ENCODE peak calls at places on chromosomes 16 and 17, in four cellular contexts. V is body of pancreas, L is breast epithelium, Z is GM12892. Y is an unnamed sample.

GRCh38 chr17:74305865-74306654 is 20.0 kb upstream of the KIF19 start:
- DNase-seq in V (no peak), L (no peak), Z (no peak), Y (no peak)

GRCh38 chr16:68235882-68236803 is at the start of gene ESRP2:
- DNase-seq in V (peak), L (peak), Z (no peak), Y (peak)

GRCh38 chr16:83727751-83728352 is 79.9 kb upstream of the HSBP1 start:
- DNase-seq in V (no peak), L (no peak), Z (no peak), Y (no peak)

GRCh38 chr16:4214215-4214621 is 27.7 kb downstream of the SRL start:
- DNase-seq in V (no peak), L (no peak), Z (no peak), Y (no peak)

GRCh38 chr16:80824623-80825364 is 20.4 kb upstream of the CDYL2 start:
- DNase-seq in V (peak), L (no peak), Z (no peak), Y (no peak)

GRCh38 chr16:86821933-86822332 is 243.6 kb downstream of the FOXL1 start:
- DNase-seq in V (no peak), L (no peak), Z (no peak), Y (no peak)

GRCh38 chr16:84518804-84519341 is 14.4 kb upstream of the MEAK7 start:
- DNase-seq in V (no peak), L (peak), Z (no peak), Y (no peak)

GRCh38 chr17:38747385-38748328 is 479 bp downstream of the PCGF2 start:
- DNase-seq in V (no peak), L (no peak), Z (peak), Y (no peak)

GRCh38 chr16:29745853-29746345 is at the start of gene C16orf54:
- DNase-seq in V (peak), L (no peak), Z (peak), Y (peak)

GRCh38 chr16:4990415-4990814 is 32.3 kb downstream of the SEC14L5 start:
- DNase-seq in V (no peak), L (no peak), Z (no peak), Y (no peak)

GRCh38 chr17:182164-182751 is 808 bp upstream of the DOC2B start:
- DNase-seq in V (peak), L (peak), Z (no peak), Y (no peak)

GRCh38 chr16:50994995-50995394 is 156.1 kb downstream of the SALL1 start:
- DNase-seq in V (no peak), L (no peak), Z (no peak), Y (peak)

GRCh38 chr17:79993390-79994221 is 42.1 kb downstream of the TBC1D16 start:
- DNase-seq in V (peak), L (peak), Z (no peak), Y (peak)

GRCh38 chr16:7268182-7268581 is 64.5 kb upstream of the RBFOX1 start:
- DNase-seq in V (peak), L (no peak), Z (no peak), Y (no peak)

GRCh38 chr17:60971515-60972369 is 294.1 kb downstream of the BCAS3 start:
- DNase-seq in V (peak), L (no peak), Z (no peak), Y (no peak)

GRCh38 chr17:32882734-32883133 is 5.8 kb upstream of the MYO1D start:
- DNase-seq in V (no peak), L (no peak), Z (no peak), Y (no peak)

GRCh38 chr17:4007346-4008081 is 43.3 kb upstream of the ATP2A3 start:
- DNase-seq in V (no peak), L (no peak), Z (no peak), Y (peak)

GRCh38 chr16:21001262-21001661 is 100.7 kb downstream of the LYRM1 start:
- DNase-seq in V (peak), L (no peak), Z (no peak), Y (no peak)

GRCh38 chr16:72013389-72013788 is 4.8 kb downstream of the DHODH start:
- DNase-seq in V (no peak), L (no peak), Z (no peak), Y (peak)

GRCh38 chr16:82867425-82867824 is 240.7 kb downstream of the CDH13 start:
- DNase-seq in V (no peak), L (no peak), Z (no peak), Y (no peak)

GRCh38 chr17:44389723-44390202 is 314 bp upstream of the ITGA2B start:
- DNase-seq in V (no peak), L (no peak), Z (no peak), Y (no peak)
- TF ChIP-seq POLR2A in V (no peak), L (no peak), Z (no peak), Y (no peak)

GRCh38 chr17:48612456-48612853 is 1.6 kb upstream of the HOXB7 start:
- DNase-seq in V (no peak), L (no peak), Z (no peak), Y (no peak)

GRCh38 chr17:48611213-48611612 is 396 bp upstream of the HOXB7 start:
- DNase-seq in V (no peak), L (no peak), Z (peak), Y (no peak)

GRCh38 chr17:48610282-48611211 is at the start of gene HOXB7:
- DNase-seq in V (no peak), L (no peak), Z (peak), Y (peak)

GRCh38 chr17:48612854-48613691 is 2.0 kb downstream of the HOXB8 start:
- DNase-seq in V (no peak), L (no peak), Z (peak), Y (peak)

DNA sequence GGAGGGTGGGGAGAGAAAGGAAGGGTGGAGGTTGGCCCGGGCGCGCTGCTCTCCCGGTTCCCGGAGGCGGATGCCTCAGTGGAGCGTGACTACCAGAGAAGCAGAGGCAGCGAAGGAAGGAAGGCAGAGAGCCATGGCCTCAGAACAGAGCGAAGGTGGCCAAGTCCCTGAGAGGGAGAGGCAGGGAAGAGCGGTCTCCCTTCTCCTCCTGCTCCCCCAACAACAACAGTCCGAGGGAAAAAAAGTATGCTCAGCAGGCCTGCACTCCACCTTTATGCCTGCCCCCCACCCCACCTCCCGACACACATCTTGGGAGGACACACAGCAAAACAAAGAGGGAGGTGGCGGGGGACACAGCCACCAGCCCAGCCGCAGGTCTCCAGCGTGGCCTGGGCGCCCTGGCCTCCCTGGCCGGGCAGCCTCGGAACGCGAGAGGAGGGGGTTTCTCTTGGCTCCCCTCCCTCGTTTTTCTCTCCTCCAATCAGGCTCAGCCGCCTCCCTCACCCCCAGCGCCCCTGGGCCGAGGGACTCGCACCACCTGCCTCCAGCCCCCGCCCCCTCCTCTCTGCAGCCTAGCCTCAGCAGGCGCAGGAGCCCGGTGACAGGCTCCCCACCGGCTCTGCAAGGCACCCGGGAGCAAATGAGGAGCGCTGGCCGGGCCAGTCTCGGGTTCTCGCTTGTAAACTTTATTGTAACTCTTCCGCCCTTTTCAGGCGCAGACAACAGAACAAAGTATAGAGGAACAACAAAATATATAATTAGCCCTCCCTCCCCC is 1.1 kb upstream of the HOXB7 start:
- DNase-seq in V (no peak), L (no peak), Z (no peak), Y (no peak)
- TF ChIP-seq POLR2A in V (no peak), L (no peak), Z (no peak), Y (no peak)

GRCh38 chr17:35448214-35448898 is at the start of gene SLFN13:
- DNase-seq in V (peak), L (peak), Z (peak), Y (peak)

GRCh38 chr17:35447494-35447893 is 1.1 kb downstream of the SLFN13 start:
- DNase-seq in V (no peak), L (no peak), Z (no peak), Y (no peak)

GRCh38 chr17:35448899-35449227 is 297 bp upstream of the SLFN13 start:
- DNase-seq in V (no peak), L (no peak), Z (no peak), Y (no peak)

DNA sequence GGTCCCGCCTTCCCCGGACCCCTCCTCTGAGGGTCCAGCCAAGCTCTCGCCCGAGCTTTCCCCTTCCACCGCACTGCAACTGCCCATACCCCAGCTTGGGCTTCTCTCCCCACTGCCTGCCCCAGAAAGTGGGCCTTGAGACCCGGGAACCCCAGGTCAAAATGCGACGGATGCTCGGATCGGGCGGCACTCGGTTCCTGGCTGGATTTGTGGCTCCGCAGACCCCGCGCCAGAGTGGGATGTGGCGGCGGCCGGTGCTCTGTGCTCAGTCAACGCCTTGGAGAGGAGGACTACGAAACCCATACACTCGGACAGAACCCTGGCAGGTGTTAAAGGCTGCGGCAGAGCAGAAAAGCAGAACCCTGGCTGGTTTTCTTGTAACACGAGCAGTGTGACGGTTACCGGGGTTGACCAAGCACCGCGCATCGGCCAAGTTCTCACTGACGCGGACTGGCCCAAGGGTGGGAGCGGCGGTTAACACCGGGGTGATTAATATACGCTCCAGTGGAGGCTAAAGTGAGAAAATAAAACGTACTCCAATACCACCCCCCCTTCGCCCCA is 885 bp upstream of the SLFN13 start:
- DNase-seq in V (no peak), L (no peak), Z (peak), Y (peak)
- TF ChIP-seq POLR2A in V (no peak), L (no peak), Z (no peak), Y (no peak)

DNA sequence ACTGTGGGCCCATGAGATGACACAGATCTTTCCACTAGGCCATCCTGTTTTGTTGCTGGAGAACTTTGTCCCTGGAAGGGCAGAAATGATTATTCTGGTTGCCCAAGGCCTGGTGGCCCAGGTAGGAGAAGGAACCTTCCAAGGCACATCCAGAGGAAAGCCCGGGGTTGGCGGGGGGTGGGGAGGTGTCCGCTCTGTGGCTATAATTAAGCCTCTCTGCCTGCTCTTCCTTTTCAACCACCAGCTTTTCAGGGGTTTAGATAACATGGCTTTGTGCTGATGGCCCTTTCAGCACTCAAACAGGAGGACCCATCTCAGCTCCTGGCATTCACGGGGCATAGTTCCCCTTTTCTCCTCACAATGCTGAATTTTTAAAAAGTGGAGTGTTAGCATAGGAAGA is 188.3 kb downstream of the MSI2 start:
- DNase-seq in V (no peak), L (no peak), Z (no peak), Y (no peak)
- TF ChIP-seq POLR2A in V (no peak), L (no peak), Z (no peak), Y (no peak)

GRCh38 chr17:7855643-7856080 is 796 bp downstream of the TMEM88 start:
- DNase-seq in V (peak), L (peak), Z (no peak), Y (no peak)

GRCh38 chr17:7857724-7858486 is at the start of gene CYB5D1:
- DNase-seq in V (peak), L (peak), Z (no peak), Y (peak)

GRCh38 chr17:7856081-7856791 is 1.1 kb downstream of the NAA38 start:
- DNase-seq in V (peak), L (no peak), Z (no peak), Y (peak)

GRCh38 chr17:7858487-7858832 is 657 bp downstream of the CYB5D1 start:
- DNase-seq in V (peak), L (no peak), Z (peak), Y (peak)

GRCh38 chr17:7856840-7857723 is at the start of gene NAA38:
- DNase-seq in V (peak), L (peak), Z (peak), Y (peak)
- TF ChIP-seq POLR2A in V (no peak), L (no peak), Z (peak), Y (no peak)

GRCh38 chr17:76452102-76452645 is 778 bp downstream of the UBE2O start:
- DNase-seq in V (peak), L (no peak), Z (no peak), Y (no peak)

GRCh38 chr17:76451480-76451879 is 1.5 kb downstream of the UBE2O start:
- DNase-seq in V (no peak), L (no peak), Z (no peak), Y (no peak)

GRCh38 chr17:76453431-76453743 is 435 bp upstream of the UBE2O start:
- DNase-seq in V (no peak), L (no peak), Z (no peak), Y (no peak)

GRCh38 chr17:76449126-76449525 is 3.8 kb downstream of the UBE2O start:
- DNase-seq in V (no peak), L (no peak), Z (no peak), Y (no peak)

DNA sequence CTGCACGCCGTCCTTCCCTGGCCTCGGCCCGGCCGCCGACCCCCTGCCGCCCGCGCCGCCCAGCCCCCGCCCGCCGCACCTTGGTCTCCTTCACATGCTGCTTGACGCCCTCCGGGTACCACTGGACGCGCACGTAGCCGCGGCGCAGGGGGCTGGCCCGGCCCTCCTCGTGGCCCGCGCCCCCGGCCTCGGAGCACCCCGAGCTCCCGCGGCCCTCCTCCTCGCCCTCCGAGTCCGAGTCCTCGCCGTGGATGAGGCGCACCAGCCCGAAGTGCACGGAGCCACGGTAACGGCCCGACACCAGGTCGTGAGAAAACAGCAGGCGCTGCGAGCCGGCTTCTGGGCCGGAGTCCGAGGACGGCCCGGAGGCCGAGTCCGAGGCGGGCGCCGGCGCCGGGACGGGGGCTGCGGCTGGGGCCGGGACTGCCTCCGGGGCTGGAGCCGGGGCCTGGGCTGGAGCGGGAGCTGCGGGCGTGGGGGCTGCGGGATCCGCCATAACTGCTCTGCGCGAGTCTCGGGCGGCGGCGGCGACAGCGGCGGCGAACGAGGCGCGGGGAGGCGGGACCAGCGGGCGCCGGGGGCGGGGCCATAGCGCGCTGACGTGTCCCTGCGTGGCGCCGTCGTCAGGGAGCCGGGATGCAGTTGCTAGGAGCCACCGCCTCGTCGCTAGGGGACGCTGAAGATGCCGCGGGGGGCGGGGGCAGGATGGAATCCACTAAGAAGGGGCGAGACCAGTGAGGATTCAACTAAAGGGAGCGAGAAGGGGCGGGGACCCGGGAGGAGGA is at the start of gene UBE2O:
- DNase-seq in V (peak), L (peak), Z (peak), Y (peak)
- TF ChIP-seq POLR2A in V (peak), L (no peak), Z (peak), Y (no peak)

DNA sequence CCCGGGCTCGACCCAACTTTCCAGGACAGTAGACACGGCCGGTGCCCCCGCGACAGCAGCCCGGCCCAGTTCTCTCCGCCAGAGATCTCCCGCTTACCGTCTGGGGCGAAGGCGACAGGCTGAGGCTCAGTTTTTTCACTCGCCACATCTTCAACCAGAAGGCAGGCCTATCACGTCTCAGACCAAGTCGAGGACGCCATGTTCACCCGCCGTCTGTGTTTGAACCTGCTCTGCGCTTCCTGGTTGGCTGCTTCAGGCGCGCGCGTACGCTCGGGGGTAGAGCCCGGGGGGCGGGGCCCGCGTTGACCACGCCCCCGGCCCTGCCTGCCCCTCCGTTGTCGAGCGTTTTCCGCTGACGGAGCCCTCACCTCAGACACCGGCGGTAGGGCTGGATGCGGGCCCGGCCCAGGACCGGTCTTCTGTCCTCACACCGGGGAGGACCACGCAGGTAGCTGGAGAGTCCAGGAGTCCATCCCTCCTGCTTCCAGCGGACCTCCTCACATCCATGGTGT is at the start of gene SPAG5:
- DNase-seq in V (peak), L (peak), Z (peak), Y (peak)
- TF ChIP-seq POLR2A in V (peak), L (peak), Z (peak), Y (no peak)